ENCODE peak calls at places on chromosomes 4 and X, in six cellular contexts. L is thoracic aorta, X is SK-N-SH, Y is left ventricle myocardium inferior, I is heart right ventricle, F is BE2C. Z is an unnamed sample.

GRCh38 chr4:181832305-181832704 is 410.9 kb upstream of the TENM3 start:
- DNase-seq in I (no peak), X (no peak), Y (no peak), F (no peak), L (no peak), Z (no peak)

GRCh38 chrX:136251042-136251991 is at the start of gene MAP7D3:
- DNase-seq in F (peak; percentile 75), Y (peak; percentile 69), L (no peak), I (peak; percentile 71), X (peak; percentile 91), Z (peak; percentile 57)

GRCh38 chr4:95426455-95426854 is 122.3 kb downstream of the UNC5C start:
- DNase-seq in Y (no peak), X (no peak), I (no peak), F (no peak), L (no peak), Z (no peak)

GRCh38 chr4:151638295-151638858 is 122.4 kb downstream of the GATB start:
- DNase-seq in F (no peak), L (no peak), X (no peak), Y (no peak), I (no peak), Z (no peak)

GRCh38 chr4:119172223-119172622 is 36.6 kb downstream of the MYOZ2 start:
- DNase-seq in Y (no peak), X (no peak), F (no peak), I (no peak), L (no peak), Z (no peak)

GRCh38 chrX:68421651-68422050 is 11.6 kb downstream of the OPHN1 start:
- DNase-seq in X (no peak), F (no peak), I (no peak), Y (no peak), L (no peak), Z (no peak)

GRCh38 chr4:125198916-125199315 is 115.8 kb upstream of the FAT4 start:
- DNase-seq in L (no peak), I (no peak), Y (no peak), X (no peak), F (no peak), Z (no peak)

GRCh38 chrX:154136627-154137161 is 7.3 kb upstream of the OPN1LW start:
- DNase-seq in F (peak; percentile 86), X (peak; percentile 89), L (no peak), I (peak; percentile 76), Y (peak; percentile 64), Z (peak; percentile 60)

GRCh38 chr4:4386736-4387392 is at the start of gene NSG1:
- DNase-seq in L (no peak), I (peak; percentile 36), F (peak; percentile 78), X (no peak), Y (peak; percentile 29), Z (no peak)

GRCh38 chr4:157221895-157222763 is 1.6 kb downstream of the GRIA2 start:
- DNase-seq in X (peak; percentile 84), L (no peak), F (peak; percentile 51), Y (no peak), I (no peak), Z (no peak)

GRCh38 chrX:49754238-49754857 is 58.6 kb upstream of the PAGE1 start:
- DNase-seq in L (no peak), Y (peak; percentile 13), X (peak; percentile 43), F (peak; percentile 48), I (peak; percentile 11), Z (peak; percentile 27)

GRCh38 chrX:45172890-45173289 is 27.8 kb downstream of the DIPK2B start:
- DNase-seq in Y (no peak), I (no peak), X (no peak), F (no peak), L (no peak), Z (no peak)

GRCh38 chr4:40193578-40193977 is 3.3 kb upstream of the RHOH start:
- DNase-seq in Y (no peak), L (no peak), I (no peak), F (no peak), X (no peak), Z (no peak)

GRCh38 chr4:71050809-71051208 is 57.4 kb downstream of the DCK start:
- DNase-seq in X (no peak), Y (no peak), I (no peak), F (no peak), L (no peak), Z (no peak)

GRCh38 chr4:2243682-2244380 is 1.9 kb upstream of the HAUS3 start:
- DNase-seq in X (peak; percentile 72), F (peak; percentile 67), I (peak; percentile 46), L (no peak), Y (peak; percentile 50), Z (peak; percentile 53)

GRCh38 chr4:48247142-48247877 is 22.3 kb downstream of the TEC start:
- DNase-seq in I (no peak), X (no peak), Y (no peak), F (no peak), L (no peak), Z (no peak)

GRCh38 chr4:109094061-109094460 is 208.4 kb downstream of the COL25A1 start:
- DNase-seq in F (no peak), X (no peak), Y (no peak), I (no peak), L (no peak), Z (no peak)

GRCh38 chr4:29423836-29424721 is 1296.1 kb upstream of the PCDH7 start:
- DNase-seq in I (no peak), L (no peak), Y (no peak), F (no peak), X (no peak), Z (no peak)

GRCh38 chr4:101197350-101197749 is 150.0 kb downstream of the PPP3CA start:
- DNase-seq in X (no peak), L (no peak), F (no peak), I (no peak), Y (no peak), Z (no peak)

GRCh38 chrX:71911731-71912050 is 1.0 kb downstream of the NHSL2 start:
- DNase-seq in L (no peak), X (no peak), F (peak; percentile 4), I (no peak), Y (no peak), Z (no peak)

GRCh38 chrX:50700921-50701320 is 113.1 kb downstream of the SHROOM4 start:
- DNase-seq in I (no peak), L (no peak), X (no peak), F (no peak), Y (no peak), Z (no peak)

GRCh38 chrX:25296850-25297249 is 281.1 kb upstream of the ARX start:
- DNase-seq in L (no peak), X (no peak), I (no peak), F (no peak), Y (no peak), Z (no peak)

GRCh38 chr4:108849611-108850406 is 87.0 kb upstream of the ETNPPL start:
- DNase-seq in L (no peak), Y (no peak), X (no peak), I (no peak), F (no peak), Z (no peak)

GRCh38 chr4:17687237-17687857 is 72.9 kb downstream of the MED28 start:
- DNase-seq in Y (no peak), F (no peak), L (no peak), I (no peak), X (no peak), Z (no peak)

GRCh38 chr4:159549092-159549491 is 446.2 kb downstream of the RAPGEF2 start:
- DNase-seq in Y (no peak), L (no peak), I (no peak), X (no peak), F (no peak), Z (no peak)

GRCh38 chrX:123884809-123885408 is 25.1 kb downstream of the XIAP start:
- DNase-seq in Y (no peak), F (peak; percentile 38), X (peak; percentile 60), I (no peak), L (no peak), Z (peak; percentile 53)

GRCh38 chr4:109977854-109978501 is 65.3 kb downstream of the EGF start:
- DNase-seq in Y (no peak), I (no peak), L (no peak), X (peak; percentile 21), F (no peak), Z (no peak)

GRCh38 chr4:147371661-147372060 is 109.2 kb upstream of the EDNRA start:
- DNase-seq in I (no peak), F (no peak), Y (no peak), L (no peak), X (no peak), Z (no peak)

GRCh38 chrX:21319323-21319722 is 54.9 kb upstream of the CNKSR2 start:
- DNase-seq in X (no peak), Y (no peak), L (no peak), F (no peak), I (no peak), Z (no peak)
- TF ChIP-seq CTCF in X (no peak), Y (no peak), L (no peak), F (no peak), I (no peak), Z (no peak)

DNA sequence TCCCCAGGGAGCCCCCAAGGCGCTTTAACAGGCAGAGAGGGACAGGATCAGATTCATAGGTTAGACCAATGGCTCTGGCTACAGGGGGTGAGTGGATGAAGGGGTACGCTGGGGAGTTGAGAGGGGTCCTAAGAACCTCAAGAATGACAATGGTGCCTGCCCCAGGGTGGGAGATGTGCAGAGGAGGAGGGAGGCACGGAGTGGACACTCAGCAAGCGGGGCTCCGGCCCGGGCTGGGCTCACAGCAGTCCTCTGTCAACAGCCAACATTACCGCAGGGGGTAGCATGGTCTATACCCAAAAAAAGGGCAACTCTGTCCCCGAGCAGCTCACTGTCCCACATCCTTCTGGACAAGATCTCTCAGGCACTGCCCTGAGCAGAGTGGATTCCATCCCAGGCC is 47.6 kb upstream of the PPP2R2C start:
- DNase-seq in L (no peak), F (no peak), X (no peak), I (no peak), Y (no peak), Z (no peak)
- H3K9me3 ChIP-seq in L (no peaks in the 10 kb centered on the region), F (no peaks in the 10 kb centered on the region), X (no peaks in the 10 kb centered on the region), I (no peaks in the 10 kb centered on the region), Y (peaks cover 16% of the 10 kb centered on the region), Z (no peaks in the 10 kb centered on the region)

DNA sequence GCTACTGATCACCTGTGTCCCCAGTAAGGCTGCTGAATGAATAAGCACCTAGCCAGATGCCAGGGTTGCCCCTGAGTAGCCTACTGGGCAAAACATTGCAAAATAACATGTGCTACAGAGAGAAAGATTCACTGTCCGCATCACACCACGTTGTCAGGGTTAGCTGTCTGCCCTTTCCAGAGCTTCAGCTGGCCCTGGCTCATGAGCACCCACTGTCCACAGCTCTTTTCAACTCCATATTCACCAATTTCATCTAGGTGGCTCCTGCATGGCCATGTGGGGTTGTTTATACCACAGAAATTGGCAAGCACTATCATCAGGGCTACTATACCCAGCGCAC is 227.7 kb upstream of the PSAPL1 start:
- DNase-seq in X (no peak), F (no peak), L (no peak), I (no peak), Y (no peak), Z (no peak)
- H3K4me1 ChIP-seq in X (no peaks in the 10 kb centered on the region), F (no peaks in the 10 kb centered on the region), L (no peaks in the 10 kb centered on the region), I (no peaks in the 10 kb centered on the region), Y (no peaks in the 10 kb centered on the region), Z (no peaks in the 10 kb centered on the region)

DNA sequence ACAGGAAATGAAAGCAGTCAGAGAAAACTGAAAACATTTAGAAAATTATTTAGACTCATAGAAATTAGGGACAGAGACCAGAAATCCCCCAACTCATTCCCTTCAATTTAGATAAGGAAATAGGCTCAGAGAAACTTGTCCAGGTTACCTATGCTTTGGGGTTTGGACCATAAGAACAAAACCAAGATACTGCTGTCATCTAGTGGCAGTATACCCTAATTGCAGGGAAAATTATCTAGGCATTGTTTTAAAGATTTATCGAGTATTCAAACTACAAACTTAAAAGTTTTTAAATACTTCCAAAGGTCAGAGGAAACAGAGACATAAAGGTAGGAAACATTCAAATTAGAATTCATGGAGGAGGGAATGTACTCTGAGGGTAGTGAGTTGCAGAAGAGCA is 67.0 kb upstream of the KLHL13 start:
- DNase-seq in I (no peak), Y (no peak), L (no peak), F (no peak), X (no peak), Z (no peak)
- TF ChIP-seq CTCF in I (no peak), Y (no peak), L (no peak), F (peak; percentile 47), X (peak; percentile 35), Z (no peak)

Z was measured in colonic mucosa.